ENCODE peak calls at places on chromosomes 7 and 10, in five cellular contexts. I is tibial nerve, R is psoas muscle, P is pancreas, Y is upper lobe of right lung. E is an unnamed sample.

GRCh38 chr10:103491729-103492364 is 1.7 kb upstream of the NEURL1 start:
- DNase-seq in I (no peak), R (peak; percentile 56), P (no peak), Y (no peak), E (no peak)

GRCh38 chr7:4871930-4872675 is 10.3 kb upstream of the PAPOLB start:
- DNase-seq in I (no peak), R (no peak), P (no peak), Y (no peak), E (no peak)

GRCh38 chr10:131929122-131929845 is 28.5 kb downstream of the PPP2R2D start:
- DNase-seq in I (no peak), R (no peak), P (no peak), Y (no peak), E (peak; percentile 27)

GRCh38 chr7:2036786-2037185 is 196.0 kb downstream of the MAD1L1 start:
- DNase-seq in I (no peak), R (peak; percentile 34), P (no peak), Y (peak; percentile 54), E (no peak)

GRCh38 chr10:75951026-75951589 is 519.7 kb downstream of the LRMDA start:
- DNase-seq in I (no peak), R (no peak), P (no peak), Y (no peak), E (no peak)

GRCh38 chr10:66467042-66467441 is 458.8 kb upstream of the LRRTM3 start:
- DNase-seq in I (no peak), R (no peak), P (no peak), Y (no peak), E (no peak)

GRCh38 chr7:12884856-12885440 is 197.5 kb downstream of the ARL4A start:
- DNase-seq in I (no peak), R (no peak), P (no peak), Y (no peak), E (no peak)

GRCh38 chr7:94908204-94909022 is 1.0 kb downstream of the PPP1R9A start:
- DNase-seq in I (no peak), R (peak; percentile 53), P (peak; percentile 52), Y (peak; percentile 74), E (no peak)

GRCh38 chr10:89633484-89633883 is 11.6 kb downstream of the PANK1 start:
- DNase-seq in I (no peak), R (no peak), P (no peak), Y (no peak), E (no peak)

GRCh38 chr7:107035446-107035845 is 9.1 kb upstream of the PRKAR2B start:
- DNase-seq in I (no peak), R (no peak), P (no peak), Y (no peak), E (no peak)

DNA sequence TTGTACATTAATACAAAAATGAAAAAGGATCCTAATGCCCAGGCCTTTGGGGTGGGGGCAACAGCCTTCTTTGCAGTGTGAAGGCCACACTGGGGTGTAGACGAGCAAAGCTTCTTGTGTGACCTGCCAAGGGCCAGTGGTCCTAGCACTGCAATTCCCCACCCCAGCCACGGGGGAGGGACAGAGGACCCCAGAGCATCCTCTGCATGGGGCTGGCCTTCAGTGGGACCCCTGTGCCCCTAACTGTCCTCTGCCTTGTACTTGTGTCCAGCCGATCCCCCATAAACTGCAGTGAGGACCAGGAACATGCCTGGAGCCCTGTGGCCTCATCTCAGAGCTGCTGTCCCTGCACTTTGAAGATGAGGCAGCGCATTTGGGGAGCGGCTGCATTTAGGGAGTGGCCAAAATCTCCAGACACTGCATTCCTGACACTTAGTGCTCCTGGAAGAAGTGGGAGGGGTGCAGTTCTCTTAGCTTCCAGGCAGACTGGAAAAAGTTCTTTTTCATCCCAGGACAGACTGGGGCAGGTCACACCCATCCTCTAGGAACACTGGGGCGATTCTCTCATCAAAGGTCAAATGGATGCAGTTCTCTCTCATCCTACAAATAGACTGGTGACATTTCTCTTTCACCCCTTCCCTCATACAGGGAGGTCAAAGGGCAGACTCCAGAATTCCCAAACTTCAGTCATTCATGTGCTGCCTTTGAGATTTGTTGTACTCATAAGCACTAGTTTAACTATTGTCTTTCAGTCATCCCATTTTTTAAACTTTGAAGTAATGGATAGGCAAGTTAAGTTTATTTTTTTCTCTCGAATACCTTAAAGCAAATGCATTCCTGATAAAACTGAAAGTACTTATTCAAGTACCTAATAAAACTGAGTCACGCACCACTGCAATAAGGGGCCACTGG is 922 bp upstream of the MYO1G start:
- DNase-seq in I (no peak), R (no peak), P (no peak), Y (no peak), E (peak; percentile 17)
- TF ChIP-seq CTCF in I (no peak), R (no peak), P (no peak), Y (no peak), E (peak; percentile 4)

GRCh38 chr7:129952653-129953560 is at the start of gene UBE2H:
- DNase-seq in I (peak; percentile 91), R (peak; percentile 96), P (peak; percentile 91), Y (peak; percentile 94), E (peak; percentile 96)
- TF ChIP-seq CTCF in I (no peak), R (no peak), P (no peak), Y (no peak), E (no peak)

GRCh38 chr10:95208702-95209391 is 14.8 kb downstream of the ACSM6 start:
- DNase-seq in I (no peak), R (no peak), P (no peak), Y (no peak), E (no peak)
- TF ChIP-seq CTCF in I (no peak), R (peak; percentile 19), P (peak; percentile 13), Y (peak; percentile 42), E (no peak)

GRCh38 chr10:71705582-71705981 is 14.0 kb downstream of the C10orf105 start:
- DNase-seq in I (no peak), R (no peak), P (no peak), Y (no peak), E (no peak)
- TF ChIP-seq CTCF in I (no peak), R (no peak), P (no peak), Y (no peak), E (no peak)

DNA sequence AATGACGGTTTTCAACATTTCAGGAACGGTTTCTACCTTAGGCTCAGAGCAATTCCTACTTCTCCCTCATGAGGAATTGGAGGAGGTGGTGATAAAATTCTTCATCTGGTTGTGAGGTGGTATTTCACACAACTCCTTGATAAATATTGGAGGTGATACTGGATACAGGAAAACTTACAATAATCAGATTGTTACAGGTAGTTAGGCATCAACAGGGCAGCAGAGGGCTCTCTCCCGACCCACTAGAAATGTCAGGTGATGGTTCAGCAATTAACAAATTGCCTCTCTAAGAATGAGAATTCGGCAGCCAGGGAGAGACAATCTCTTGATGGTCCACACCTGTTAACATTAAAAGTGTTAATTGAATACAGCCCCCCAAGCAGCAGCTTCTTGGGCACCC is 22.6 kb downstream of the ZNF786 start:
- DNase-seq in I (no peak), R (no peak), P (no peak), Y (no peak), E (no peak)
- TF ChIP-seq CTCF in I (no peak), R (no peak), P (no peak), Y (no peak), E (peak; percentile 7)

GRCh38 chr7:28530175-28531142 is 118.1 kb downstream of the CREB5 start:
- DNase-seq in I (peak; percentile 22), R (no peak), P (no peak), Y (no peak), E (no peak)

GRCh38 chr7:28539289-28539981 is 127.1 kb downstream of the CREB5 start:
- DNase-seq in I (no peak), R (no peak), P (no peak), Y (no peak), E (peak; percentile 67)

GRCh38 chr7:28533731-28534531 is 121.6 kb downstream of the CREB5 start:
- DNase-seq in I (peak; percentile 30), R (peak; percentile 56), P (no peak), Y (no peak), E (no peak)

GRCh38 chr7:28533267-28533666 is 120.9 kb downstream of the CREB5 start:
- DNase-seq in I (no peak), R (no peak), P (no peak), Y (no peak), E (no peak)

DNA sequence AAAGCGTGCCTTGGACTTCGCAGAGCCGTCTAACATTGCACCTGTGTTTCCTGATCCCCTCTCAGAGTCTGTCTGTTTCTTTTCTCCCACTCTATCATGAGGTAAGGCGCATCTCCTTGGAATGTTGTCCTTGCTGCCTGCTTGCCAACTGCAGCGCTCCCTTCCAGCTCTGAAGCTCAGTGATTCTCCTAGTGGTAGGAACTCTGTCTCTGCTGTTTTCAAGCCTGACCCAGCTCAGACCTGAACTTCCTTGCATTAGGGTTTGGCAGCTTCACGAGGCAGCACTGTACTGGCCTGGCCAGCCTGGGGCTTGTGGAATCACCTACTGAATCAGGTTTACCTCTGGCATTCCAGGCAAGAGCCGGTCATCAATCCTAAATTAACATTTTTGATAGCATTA is 123.9 kb downstream of the CREB5 start:
- DNase-seq in I (no peak), R (peak; percentile 56), P (no peak), Y (no peak), E (no peak)
- TF ChIP-seq CTCF in I (no peak), R (peak; percentile 11), P (no peak), Y (peak; percentile 15), E (no peak)

DNA sequence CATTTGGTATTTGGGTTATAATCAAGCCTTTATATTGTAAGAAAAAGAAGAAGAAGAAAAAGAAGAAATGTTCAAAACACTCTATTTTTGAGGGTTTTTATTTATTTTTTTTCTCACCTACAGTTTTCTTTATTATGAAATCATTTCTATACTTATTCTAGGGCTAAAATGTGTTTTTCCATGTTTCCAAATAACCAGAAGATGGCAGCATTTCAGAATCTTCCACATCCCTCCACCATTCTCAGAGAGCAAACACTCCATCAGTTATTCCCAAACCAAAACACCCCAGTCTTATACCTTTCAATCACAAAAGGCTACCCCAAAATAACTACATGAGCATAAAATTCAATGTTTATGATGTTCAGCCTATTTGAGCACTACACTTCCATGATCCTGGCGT is 38.7 kb upstream of the PPP1R17 start:
- DNase-seq in I (no peak), R (no peak), P (no peak), Y (no peak), E (no peak)
- TF ChIP-seq CTCF in I (no peak), R (no peak), P (no peak), Y (peak; percentile 32), E (no peak)